ENCODE peak calls at places on chromosomes 3 and 15, in five cellular contexts. B is BE2C, Q is dorsolateral prefrontal cortex, A is heart right ventricle, G is cardiac muscle cell. M is an unnamed sample.

GRCh38 chr15:55829826-55830225 is 86.9 kb upstream of the PRTG start:
- DNase-seq in A (no peak), Q (no peak), G (no peak), B (no peak), M (no peak)

GRCh38 chr3:188031106-188031505 is 122.9 kb upstream of the LPP start:
- DNase-seq in G (no peak), B (no peak), Q (no peak), A (no peak), M (no peak)

GRCh38 chr15:90941038-90941437 is 6.0 kb downstream of the UNC45A start:
- DNase-seq in A (no peak), Q (no peak), G (no peak), B (no peak), M (no peak)

GRCh38 chr3:12194209-12194608 is 35.5 kb upstream of the TIMP4 start:
- DNase-seq in A (no peak), Q (no peak), B (no peak), G (no peak), M (peak; percentile 89)

GRCh38 chr3:171168086-171168485 is 141.6 kb upstream of the SLC2A2 start:
- DNase-seq in B (peak; percentile 26), A (no peak), G (peak; percentile 63), Q (no peak), M (peak; percentile 40)

GRCh38 chr15:40847225-40847961 is 3.5 kb downstream of the SPINT1 start:
- DNase-seq in Q (no peak), A (peak; percentile 21), B (peak; percentile 56), G (peak; percentile 76), M (no peak)

GRCh38 chr15:81012588-81012987 is 11.9 kb downstream of the TLNRD1 start:
- DNase-seq in B (no peak), A (no peak), Q (peak; percentile 24), G (no peak), M (no peak)

GRCh38 chr3:154273381-154273780 is 50.9 kb downstream of the DHX36 start:
- DNase-seq in G (no peak), Q (no peak), B (no peak), A (no peak), M (no peak)

GRCh38 chr15:80595391-80595790 is 99.7 kb upstream of the ABHD17C start:
- DNase-seq in B (no peak), A (no peak), G (no peak), Q (no peak), M (no peak)

GRCh38 chr3:40189118-40189517 is 120.4 kb upstream of the EIF1B start:
- DNase-seq in G (no peak), A (no peak), Q (no peak), B (no peak), M (no peak)

GRCh38 chr3:148861277-148861869 is 3.7 kb upstream of the CPA3 start:
- DNase-seq in G (peak; percentile 42), Q (no peak), B (no peak), A (no peak), M (peak; percentile 60)

GRCh38 chr15:95448531-95449210 is 881.8 kb upstream of the NR2F2 start:
- DNase-seq in A (no peak), B (no peak), G (no peak), Q (no peak), M (peak; percentile 21)

GRCh38 chr3:129121792-129122696 is at the start of gene RAB43:
- DNase-seq in B (peak; percentile 91), G (peak; percentile 97), A (peak; percentile 91), Q (peak; percentile 86), M (peak; percentile 62)

GRCh38 chr3:189389346-189389745 is 217.6 kb downstream of the TPRG1 start:
- DNase-seq in B (no peak), A (no peak), G (no peak), Q (no peak), M (peak; percentile 26)

GRCh38 chr15:75594276-75594675 is 15.2 kb upstream of the PTPN9 start:
- DNase-seq in Q (no peak), G (no peak), A (no peak), B (no peak), M (no peak)

GRCh38 chr3:11240496-11240895 is 31.7 kb upstream of the ATG7 start:
- DNase-seq in A (no peak), Q (no peak), B (no peak), G (no peak), M (no peak)

GRCh38 chr3:14304101-14305045 is 98.0 kb upstream of the SLC6A6 start:
- DNase-seq in B (no peak), Q (peak; percentile 57), A (no peak), G (no peak), M (no peak)

GRCh38 chr3:187958432-187959003 is 195.4 kb upstream of the LPP start:
- DNase-seq in Q (no peak), G (no peak), A (peak; percentile 34), B (no peak), M (no peak)

GRCh38 chr3:42214064-42214463 is 51.9 kb downstream of the CCK start:
- DNase-seq in B (no peak), Q (no peak), G (no peak), A (no peak), M (no peak)

GRCh38 chr15:77037475-77038209 is 33.3 kb downstream of the TSPAN3 start:
- DNase-seq in Q (peak; percentile 2), A (no peak), B (no peak), G (no peak), M (no peak)

GRCh38 chr15:98586066-98586465 is 62.3 kb upstream of the IGF1R start:
- DNase-seq in G (no peak), A (no peak), Q (no peak), B (no peak), M (no peak)

GRCh38 chr3:47273564-47273963 is 9.0 kb downstream of the KIF9 start:
- DNase-seq in B (no peak), Q (no peak), A (no peak), G (no peak), M (no peak)

GRCh38 chr3:17632401-17633100 is 109.9 kb downstream of the TBC1D5 start:
- DNase-seq in A (no peak), Q (no peak), G (no peak), B (no peak), M (peak; percentile 66)

DNA sequence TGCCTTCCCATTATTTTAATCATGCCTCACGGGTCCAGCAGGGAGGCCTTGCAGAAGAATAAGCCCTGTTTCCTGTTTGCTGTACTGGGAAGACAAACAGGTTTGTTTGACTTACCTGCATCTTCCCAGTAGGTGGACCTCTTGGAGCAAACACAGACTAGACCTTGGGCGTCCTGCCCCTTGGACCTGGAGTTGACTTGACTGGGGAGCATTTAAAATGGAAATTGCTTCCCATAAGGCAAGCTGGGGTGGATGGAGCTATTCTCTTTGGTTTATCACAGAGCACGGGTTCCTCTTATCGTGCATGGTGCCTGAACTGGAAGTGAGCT is 151.4 kb downstream of the RPLP1 start:
- DNase-seq in Q (no peak), B (no peak), G (no peak), A (no peak), M (no peak)
- TF ChIP-seq CTCF in Q (no peak), B (peak; percentile 19), G (no peak), A (no peak), M (no peak)

DNA sequence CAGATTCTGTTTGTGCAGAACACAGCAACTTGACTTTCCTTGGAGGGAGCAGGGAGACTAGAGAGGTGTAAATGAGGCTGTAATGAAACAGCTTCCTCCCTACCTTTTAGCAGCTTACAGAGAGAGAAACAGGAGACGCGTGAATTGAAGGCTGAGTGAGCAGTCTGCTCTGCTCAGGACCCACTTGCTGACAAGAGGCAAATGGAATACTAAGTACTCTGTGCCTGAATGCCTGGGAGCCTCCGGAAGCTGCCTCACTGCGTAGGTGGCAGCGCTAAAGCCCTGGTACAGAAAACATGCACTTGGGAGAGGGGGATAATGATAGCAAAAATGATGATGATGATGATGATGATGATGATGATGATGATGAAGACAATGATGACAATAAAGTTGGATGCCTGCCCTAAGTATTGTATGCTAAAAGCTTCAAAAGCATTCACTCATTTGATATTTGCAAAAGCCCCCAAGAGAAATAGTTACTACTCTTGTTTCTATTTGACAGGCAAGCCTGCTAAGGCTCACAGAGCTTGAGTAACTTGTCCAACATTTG is 548.9 kb downstream of the NTRK3 start:
- DNase-seq in Q (no peak), G (peak; percentile 48), A (no peak), B (no peak), M (no peak)
- H3K4me3 ChIP-seq in Q (no peak overlapping the region), G (no peak overlapping the region), A (no peak overlapping the region), B (no peak overlapping the region), M (no peak overlapping the region)

DNA sequence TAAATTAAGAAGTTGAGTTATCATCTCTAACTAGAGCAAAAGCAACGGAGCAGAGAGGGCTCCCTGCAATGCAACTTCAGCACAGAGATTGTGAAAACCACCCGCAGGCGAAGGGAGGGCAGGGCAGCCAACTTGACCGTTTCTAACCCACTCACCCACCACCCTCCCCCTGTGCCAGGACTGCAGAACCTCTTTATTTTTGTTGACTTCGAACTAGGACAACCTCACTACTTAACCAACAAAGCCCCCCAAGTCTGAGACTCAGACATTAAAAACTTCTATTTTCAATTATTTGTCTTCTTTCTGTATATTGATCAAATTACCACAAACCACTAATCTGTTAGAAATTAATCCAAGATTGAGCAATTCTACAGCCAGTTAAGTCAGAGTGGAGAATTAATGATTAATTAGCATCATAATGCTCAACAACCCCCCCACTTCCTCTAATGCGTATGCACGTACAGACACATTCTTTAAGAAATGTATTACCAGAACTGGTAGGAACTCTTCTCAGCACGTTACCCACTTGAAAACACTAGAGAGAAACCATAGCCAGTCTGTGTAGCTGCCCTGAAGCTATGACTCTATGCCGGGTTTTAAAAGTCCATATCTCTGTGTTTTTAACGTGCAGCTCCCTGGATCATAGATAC is 2.0 kb downstream of the MGLL start:
- DNase-seq in G (no peak), A (no peak), B (peak; percentile 40), Q (peak; percentile 36), M (peak; percentile 64)
- TF ChIP-seq CTCF in G (peak; percentile 11), A (no peak), B (peak; percentile 33), Q (no peak), M (peak; percentile 38)

GRCh38 chr3:64844558-64844957 is 156.8 kb upstream of the ADAMTS9 start:
- DNase-seq in B (no peak), A (no peak), Q (no peak), G (no peak), M (no peak)
- H3K4me3 ChIP-seq in B (no peak overlapping the region), A (no peak overlapping the region), Q (no peak overlapping the region), G (no peak overlapping the region), M (no peak overlapping the region)

DNA sequence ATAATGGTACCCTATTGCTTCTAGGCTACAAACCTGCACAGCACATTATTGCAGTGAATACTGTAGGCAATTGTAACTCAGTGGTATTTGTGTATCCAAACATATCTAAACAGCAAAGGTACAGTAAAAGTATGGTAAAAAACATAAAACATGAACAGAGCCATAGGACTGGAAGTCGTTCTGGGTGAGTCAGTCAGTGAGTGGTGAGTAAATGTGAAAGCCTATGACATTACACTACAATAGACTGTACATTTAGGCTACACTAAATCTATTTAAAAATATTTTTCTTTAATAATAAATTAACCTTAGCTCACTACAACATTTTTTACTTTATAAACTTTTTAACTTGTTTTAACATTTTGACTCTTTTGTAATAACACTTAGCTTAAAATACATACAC is 21.3 kb downstream of the RAB6B start:
- DNase-seq in Q (no peak), B (no peak), G (no peak), A (no peak), M (no peak)
- TF ChIP-seq CTCF in Q (no peak), B (no peak), G (no peak), A (no peak), M (no peak)

GRCh38 chr15:74136584-74137543 is 6.5 kb downstream of the ISLR2 start:
- DNase-seq in A (peak; percentile 42), Q (no peak), G (no peak), B (no peak), M (peak; percentile 13)
- H3K4me3 ChIP-seq in A (peak overlapping the region; percentile 51), Q (peak overlapping the region; percentile 53), G (peak overlapping the region; percentile 34), B (peak overlapping the region; percentile 59), M (peak overlapping the region; percentile 62)

GRCh38 chr3:184602406-184603155 is 41.0 kb downstream of the EPHB3 start:
- DNase-seq in B (no peak), Q (no peak), G (no peak), A (no peak), M (no peak)
- TF ChIP-seq CTCF in B (no peak), Q (no peak), G (no peak), A (no peak), M (no peak)

M was measured in AG10803.